ENCODE peak calls at places on chromosomes 5 and 9, in eight cellular contexts. One of them, this sample, is unnamed.

GRCh38 chr5:421287-421880 is 21.6 kb upstream of the EXOC3 start:
- DNase-seq in psoas muscle: peak; percentile 39
- DNase-seq in tibial artery: peak; percentile 16
- DNase-seq in pancreas: no peak
- DNase-seq in colonic mucosa: no peak
- DNase-seq in endothelial cell of umbilical vein: no peak
- DNase-seq in lower lobe of right lung: no peak
- DNase-seq in heart left ventricle: no peak
- DNase-seq in this sample: no peak

GRCh38 chr5:138458353-138458752 is 6.9 kb upstream of the EGR1 start:
- DNase-seq in psoas muscle: no peak
- DNase-seq in tibial artery: no peak
- DNase-seq in pancreas: no peak
- DNase-seq in colonic mucosa: no peak
- DNase-seq in endothelial cell of umbilical vein: peak; percentile 0
- DNase-seq in lower lobe of right lung: peak; percentile 20
- DNase-seq in heart left ventricle: no peak
- DNase-seq in this sample: no peak

GRCh38 chr5:143110591-143110990 is 292.9 kb downstream of the NR3C1 start:
- DNase-seq in psoas muscle: no peak
- DNase-seq in tibial artery: no peak
- DNase-seq in pancreas: no peak
- DNase-seq in colonic mucosa: no peak
- DNase-seq in endothelial cell of umbilical vein: no peak
- DNase-seq in lower lobe of right lung: no peak
- DNase-seq in heart left ventricle: no peak
- DNase-seq in this sample: no peak

GRCh38 chr5:147935032-147935431 is 28.7 kb upstream of the C5orf46 start:
- DNase-seq in psoas muscle: no peak
- DNase-seq in tibial artery: no peak
- DNase-seq in pancreas: peak; percentile 7
- DNase-seq in colonic mucosa: no peak
- DNase-seq in endothelial cell of umbilical vein: peak; percentile 77
- DNase-seq in lower lobe of right lung: no peak
- DNase-seq in heart left ventricle: no peak
- DNase-seq in this sample: no peak

GRCh38 chr5:2897276-2897990 is 146.0 kb upstream of the IRX2 start:
- DNase-seq in psoas muscle: no peak
- DNase-seq in tibial artery: no peak
- DNase-seq in pancreas: no peak
- DNase-seq in colonic mucosa: no peak
- DNase-seq in endothelial cell of umbilical vein: no peak
- DNase-seq in lower lobe of right lung: no peak
- DNase-seq in heart left ventricle: no peak
- DNase-seq in this sample: no peak

GRCh38 chr9:98158071-98158791 is 34.2 kb downstream of the CORO2A start:
- DNase-seq in psoas muscle: no peak
- DNase-seq in tibial artery: no peak
- DNase-seq in pancreas: peak; percentile 33
- DNase-seq in colonic mucosa: peak; percentile 82
- DNase-seq in endothelial cell of umbilical vein: no peak
- DNase-seq in lower lobe of right lung: peak; percentile 61
- DNase-seq in heart left ventricle: no peak
- DNase-seq in this sample: no peak

GRCh38 chr5:90626493-90626892 is 67.9 kb downstream of the ADGRV1 start:
- DNase-seq in psoas muscle: no peak
- DNase-seq in tibial artery: no peak
- DNase-seq in pancreas: no peak
- DNase-seq in colonic mucosa: no peak
- DNase-seq in endothelial cell of umbilical vein: no peak
- DNase-seq in lower lobe of right lung: no peak
- DNase-seq in heart left ventricle: no peak
- DNase-seq in this sample: no peak

GRCh38 chr9:95552814-95553546 is 36.2 kb upstream of the PTCH1 start:
- DNase-seq in psoas muscle: peak; percentile 76
- DNase-seq in tibial artery: no peak
- DNase-seq in pancreas: peak; percentile 16
- DNase-seq in colonic mucosa: no peak
- DNase-seq in endothelial cell of umbilical vein: peak; percentile 16
- DNase-seq in lower lobe of right lung: no peak
- DNase-seq in heart left ventricle: peak; percentile 63
- DNase-seq in this sample: no peak

GRCh38 chr9:129740174-129740573 is 12.7 kb downstream of the PTGES start:
- DNase-seq in psoas muscle: no peak
- DNase-seq in tibial artery: no peak
- DNase-seq in pancreas: no peak
- DNase-seq in colonic mucosa: no peak
- DNase-seq in endothelial cell of umbilical vein: no peak
- DNase-seq in lower lobe of right lung: no peak
- DNase-seq in heart left ventricle: no peak
- DNase-seq in this sample: no peak

GRCh38 chr9:36078047-36078446 is 41.3 kb downstream of the RECK start:
- DNase-seq in psoas muscle: no peak
- DNase-seq in tibial artery: no peak
- DNase-seq in pancreas: no peak
- DNase-seq in colonic mucosa: no peak
- DNase-seq in endothelial cell of umbilical vein: no peak
- DNase-seq in lower lobe of right lung: no peak
- DNase-seq in heart left ventricle: no peak
- DNase-seq in this sample: no peak

GRCh38 chr5:11385901-11386293 is 518.3 kb downstream of the CTNND2 start:
- DNase-seq in psoas muscle: no peak
- DNase-seq in tibial artery: no peak
- DNase-seq in pancreas: no peak
- DNase-seq in colonic mucosa: no peak
- DNase-seq in endothelial cell of umbilical vein: no peak
- DNase-seq in lower lobe of right lung: no peak
- DNase-seq in heart left ventricle: no peak
- DNase-seq in this sample: no peak

GRCh38 chr9:111429175-111429574 is 55.0 kb downstream of the ECPAS start:
- DNase-seq in psoas muscle: no peak
- DNase-seq in tibial artery: no peak
- DNase-seq in pancreas: no peak
- DNase-seq in colonic mucosa: no peak
- DNase-seq in endothelial cell of umbilical vein: no peak
- DNase-seq in lower lobe of right lung: no peak
- DNase-seq in heart left ventricle: no peak
- DNase-seq in this sample: no peak

GRCh38 chr5:38738898-38739743 is 106.7 kb upstream of the OSMR start:
- DNase-seq in psoas muscle: no peak
- DNase-seq in tibial artery: no peak
- DNase-seq in pancreas: no peak
- DNase-seq in colonic mucosa: no peak
- DNase-seq in endothelial cell of umbilical vein: peak; percentile 38
- DNase-seq in lower lobe of right lung: no peak
- DNase-seq in heart left ventricle: no peak
- DNase-seq in this sample: no peak

GRCh38 chr5:157570801-157571200 is 4.8 kb downstream of the ADAM19 start:
- DNase-seq in psoas muscle: no peak
- DNase-seq in tibial artery: no peak
- DNase-seq in pancreas: no peak
- DNase-seq in colonic mucosa: no peak
- DNase-seq in endothelial cell of umbilical vein: no peak
- DNase-seq in lower lobe of right lung: no peak
- DNase-seq in heart left ventricle: no peak
- DNase-seq in this sample: no peak

GRCh38 chr5:157575096-157575872 is at the start of gene ADAM19:
- DNase-seq in psoas muscle: peak; percentile 75
- DNase-seq in tibial artery: peak; percentile 66
- DNase-seq in pancreas: no peak
- DNase-seq in colonic mucosa: no peak
- DNase-seq in endothelial cell of umbilical vein: peak; percentile 68
- DNase-seq in lower lobe of right lung: peak; percentile 56
- DNase-seq in heart left ventricle: peak; percentile 71
- DNase-seq in this sample: peak; percentile 49

GRCh38 chr5:157568717-157569116 is 6.9 kb downstream of the ADAM19 start:
- DNase-seq in psoas muscle: no peak
- DNase-seq in tibial artery: no peak
- DNase-seq in pancreas: no peak
- DNase-seq in colonic mucosa: no peak
- DNase-seq in endothelial cell of umbilical vein: peak; percentile 34
- DNase-seq in lower lobe of right lung: no peak
- DNase-seq in heart left ventricle: no peak
- DNase-seq in this sample: no peak

GRCh38 chr5:157574456-157575095 is 999 bp downstream of the ADAM19 start:
- DNase-seq in psoas muscle: peak; percentile 71
- DNase-seq in tibial artery: peak; percentile 43
- DNase-seq in pancreas: no peak
- DNase-seq in colonic mucosa: peak; percentile 29
- DNase-seq in endothelial cell of umbilical vein: no peak
- DNase-seq in lower lobe of right lung: no peak
- DNase-seq in heart left ventricle: peak; percentile 53
- DNase-seq in this sample: peak; percentile 45

DNA sequence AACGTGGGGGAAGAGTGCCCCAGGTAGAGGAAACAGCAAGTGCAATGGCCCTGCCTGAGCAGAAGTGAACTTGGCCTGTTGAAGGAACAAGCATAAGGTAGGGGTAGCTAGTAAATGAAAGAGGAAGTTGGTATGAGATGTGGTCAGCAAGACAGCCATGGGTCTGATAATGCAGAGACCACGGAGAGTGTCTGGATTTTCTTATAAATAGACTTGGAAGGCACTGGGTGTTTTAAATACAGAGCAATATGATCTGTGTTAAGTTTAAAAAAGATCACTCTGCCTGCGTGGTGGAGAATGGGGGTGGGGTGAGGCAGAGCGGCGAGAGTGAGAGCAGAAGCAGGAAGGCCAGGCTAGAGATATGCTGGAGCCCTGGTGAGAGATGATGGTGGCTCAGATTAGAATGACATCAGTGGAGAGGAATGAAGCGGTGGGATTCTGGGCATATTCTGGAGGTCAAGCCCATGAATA is 4.2 kb downstream of the ADAM19 start:
- DNase-seq in psoas muscle: peak; percentile 60
- DNase-seq in tibial artery: no peak
- DNase-seq in pancreas: no peak
- DNase-seq in colonic mucosa: no peak
- DNase-seq in endothelial cell of umbilical vein: no peak
- DNase-seq in lower lobe of right lung: no peak
- DNase-seq in heart left ventricle: no peak
- DNase-seq in this sample: peak; percentile 35
- H3K4me3 ChIP-seq in psoas muscle: peak overlapping the region; percentile 16
- H3K4me3 ChIP-seq in tibial artery: no peak overlapping the region
- H3K4me3 ChIP-seq in pancreas: no peak overlapping the region
- H3K4me3 ChIP-seq in colonic mucosa: no peak overlapping the region
- H3K4me3 ChIP-seq in endothelial cell of umbilical vein: no peak overlapping the region
- H3K4me3 ChIP-seq in lower lobe of right lung: no peak overlapping the region
- H3K4me3 ChIP-seq in heart left ventricle: no peak overlapping the region
- H3K4me3 ChIP-seq in this sample: no peak overlapping the region

GRCh38 chr9:105198023-105198422 is 46.4 kb upstream of the SLC44A1 start:
- DNase-seq in psoas muscle: no peak
- DNase-seq in tibial artery: no peak
- DNase-seq in pancreas: no peak
- DNase-seq in colonic mucosa: no peak
- DNase-seq in endothelial cell of umbilical vein: no peak
- DNase-seq in lower lobe of right lung: no peak
- DNase-seq in heart left ventricle: no peak
- DNase-seq in this sample: no peak
- TF ChIP-seq CTCF in psoas muscle: no peak
- TF ChIP-seq CTCF in tibial artery: no peak
- TF ChIP-seq CTCF in pancreas: no peak
- TF ChIP-seq CTCF in colonic mucosa: no peak
- TF ChIP-seq CTCF in endothelial cell of umbilical vein: no peak
- TF ChIP-seq CTCF in lower lobe of right lung: no peak
- TF ChIP-seq CTCF in heart left ventricle: no peak
- TF ChIP-seq CTCF in this sample: no peak

DNA sequence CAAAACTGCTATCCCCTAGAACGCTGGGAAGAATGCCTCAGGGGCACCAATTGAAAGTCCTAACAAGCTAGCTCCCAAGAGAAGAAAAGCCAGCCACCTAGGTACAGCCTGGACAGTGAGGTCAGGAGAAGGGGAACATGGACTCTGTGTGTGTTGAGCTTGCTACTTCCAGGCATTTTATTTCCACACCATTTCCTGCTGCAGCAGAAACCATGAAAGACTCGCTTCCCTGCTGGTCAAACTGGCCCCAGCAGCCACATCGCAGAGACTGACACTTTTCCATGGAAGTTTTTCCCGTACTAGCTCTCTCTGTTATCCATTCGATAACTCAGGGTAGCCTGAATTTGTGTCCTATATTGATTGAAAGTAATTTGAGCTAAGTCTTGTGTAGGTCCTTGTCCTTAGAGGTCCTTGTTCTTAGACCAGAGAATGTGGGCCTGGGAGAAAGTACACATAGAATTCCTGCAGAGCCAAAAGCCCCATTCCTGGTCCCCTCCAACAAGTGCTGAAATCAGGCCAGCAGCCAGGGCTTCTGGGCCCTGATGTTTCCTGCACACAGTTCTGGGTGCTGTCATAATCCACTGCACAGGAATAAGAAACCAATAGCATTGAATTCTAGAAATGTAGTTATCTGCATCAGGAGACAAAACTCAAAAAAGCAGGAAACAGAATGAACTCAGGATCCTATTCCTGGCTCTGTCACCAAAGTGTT is 96.6 kb downstream of the BRINP1 start:
- DNase-seq in psoas muscle: no peak
- DNase-seq in tibial artery: no peak
- DNase-seq in pancreas: no peak
- DNase-seq in colonic mucosa: no peak
- DNase-seq in endothelial cell of umbilical vein: no peak
- DNase-seq in lower lobe of right lung: no peak
- DNase-seq in heart left ventricle: no peak
- DNase-seq in this sample: no peak
- H3K9me3 ChIP-seq in psoas muscle: no peaks in the 10 kb centered on the region
- H3K9me3 ChIP-seq in tibial artery: no peaks in the 10 kb centered on the region
- H3K9me3 ChIP-seq in pancreas: no peaks in the 10 kb centered on the region
- H3K9me3 ChIP-seq in colonic mucosa: no peaks in the 10 kb centered on the region
- H3K9me3 ChIP-seq in endothelial cell of umbilical vein: no peaks in the 10 kb centered on the region
- H3K9me3 ChIP-seq in lower lobe of right lung: no peaks in the 10 kb centered on the region
- H3K9me3 ChIP-seq in heart left ventricle: no peaks in the 10 kb centered on the region
- H3K9me3 ChIP-seq in this sample: no peaks in the 10 kb centered on the region

GRCh38 chr5:73232266-73233041 is 59.5 kb downstream of the TMEM174 start:
- DNase-seq in psoas muscle: no peak
- DNase-seq in tibial artery: no peak
- DNase-seq in pancreas: no peak
- DNase-seq in colonic mucosa: no peak
- DNase-seq in endothelial cell of umbilical vein: no peak
- DNase-seq in lower lobe of right lung: no peak
- DNase-seq in heart left ventricle: no peak
- DNase-seq in this sample: no peak

GRCh38 chr5:73234156-73234555 is 61.2 kb downstream of the TMEM174 start:
- DNase-seq in psoas muscle: no peak
- DNase-seq in tibial artery: no peak
- DNase-seq in pancreas: no peak
- DNase-seq in colonic mucosa: no peak
- DNase-seq in endothelial cell of umbilical vein: no peak
- DNase-seq in lower lobe of right lung: no peak
- DNase-seq in heart left ventricle: no peak
- DNase-seq in this sample: no peak

GRCh38 chr5:73231245-73231778 is 58.3 kb downstream of the TMEM174 start:
- DNase-seq in psoas muscle: no peak
- DNase-seq in tibial artery: no peak
- DNase-seq in pancreas: no peak
- DNase-seq in colonic mucosa: no peak
- DNase-seq in endothelial cell of umbilical vein: peak; percentile 9
- DNase-seq in lower lobe of right lung: no peak
- DNase-seq in heart left ventricle: no peak
- DNase-seq in this sample: no peak

GRCh38 chr5:73233053-73233460 is 60.1 kb downstream of the TMEM174 start:
- DNase-seq in psoas muscle: no peak
- DNase-seq in tibial artery: no peak
- DNase-seq in pancreas: no peak
- DNase-seq in colonic mucosa: no peak
- DNase-seq in endothelial cell of umbilical vein: no peak
- DNase-seq in lower lobe of right lung: no peak
- DNase-seq in heart left ventricle: no peak
- DNase-seq in this sample: no peak

GRCh38 chr5:73233461-73234151 is 60.6 kb downstream of the TMEM174 start:
- DNase-seq in psoas muscle: peak; percentile 51
- DNase-seq in tibial artery: no peak
- DNase-seq in pancreas: no peak
- DNase-seq in colonic mucosa: no peak
- DNase-seq in endothelial cell of umbilical vein: peak; percentile 17
- DNase-seq in lower lobe of right lung: no peak
- DNase-seq in heart left ventricle: peak; percentile 25
- DNase-seq in this sample: no peak
- H3K4me3 ChIP-seq in psoas muscle: peak overlapping the region; percentile 67
- H3K4me3 ChIP-seq in tibial artery: peak overlapping the region; percentile 52
- H3K4me3 ChIP-seq in pancreas: peak overlapping the region; percentile 26
- H3K4me3 ChIP-seq in colonic mucosa: peak overlapping the region; percentile 30
- H3K4me3 ChIP-seq in endothelial cell of umbilical vein: peak overlapping the region; percentile 1
- H3K4me3 ChIP-seq in lower lobe of right lung: peak overlapping the region; percentile 46
- H3K4me3 ChIP-seq in heart left ventricle: peak overlapping the region; percentile 41
- H3K4me3 ChIP-seq in this sample: no peak overlapping the region